ENCODE peak calls at places on chromosomes 16 and 17, in seven cellular contexts. X, S, W, I, B, N and P are unnamed samples.

GRCh38 chr17:15659663-15660062 is 24.4 kb downstream of the TRIM16 start:
- DNase-seq in N (no peak), X (no peak), I (no peak), B (no peak), S (no peak), W (no peak), P (peak)

GRCh38 chr16:397736-398332 is 835 bp downstream of the NME4 start:
- DNase-seq in W (peak), I (peak), B (peak), X (peak), N (peak), S (peak), P (peak)

GRCh38 chr17:48637323-48638260 is 11.4 kb upstream of the HOXB9 start:
- DNase-seq in S (no peak), I (peak), W (peak), X (no peak), N (no peak), B (no peak), P (no peak)

GRCh38 chr16:58651965-58652348 is 22.3 kb upstream of the CNOT1 start:
- DNase-seq in W (no peak), B (no peak), X (no peak), I (no peak), N (no peak), S (no peak), P (no peak)

GRCh38 chr16:2856061-2856670 is 1.8 kb downstream of the PRSS22 start:
- DNase-seq in I (peak), S (no peak), W (no peak), X (peak), N (no peak), B (no peak), P (no peak)

GRCh38 chr17:1744551-1745512 is 2.2 kb downstream of the SERPINF2 start:
- DNase-seq in B (no peak), S (peak), N (peak), W (no peak), I (no peak), X (no peak), P (no peak)

GRCh38 chr17:47295874-47296255 is 27.9 kb upstream of the EFCAB13 start:
- DNase-seq in W (no peak), N (no peak), S (no peak), I (no peak), B (no peak), X (no peak), P (no peak)

GRCh38 chr16:17224859-17225258 is 245.9 kb downstream of the XYLT1 start:
- DNase-seq in I (no peak), W (no peak), B (peak), N (peak), S (peak), X (no peak), P (no peak)

GRCh38 chr16:75376475-75376907 is 56.8 kb downstream of the CFDP1 start:
- DNase-seq in B (no peak), N (no peak), X (no peak), S (no peak), I (no peak), W (no peak), P (no peak)

GRCh38 chr17:68778726-68779125 is 176.5 kb downstream of the ABCA8 start:
- DNase-seq in N (no peak), I (no peak), B (no peak), S (no peak), X (no peak), W (no peak), P (no peak)

GRCh38 chr17:80007009-80007752 is 28.5 kb downstream of the TBC1D16 start:
- DNase-seq in I (no peak), S (no peak), N (no peak), W (no peak), X (no peak), B (no peak), P (no peak)

GRCh38 chr17:59842901-59843652 is 49.7 kb downstream of the TUBD1 start:
- DNase-seq in X (no peak), B (peak), S (no peak), I (peak), W (peak), N (no peak), P (peak)

GRCh38 chr17:74686761-74687160 is 26.0 kb downstream of the CD300LF start:
- DNase-seq in B (no peak), S (no peak), X (no peak), W (no peak), I (peak), N (no peak), P (no peak)
- TF ChIP-seq CTCF in B (no peak), S (no peak), X (no peak), W (no peak), I (no peak), N (no peak), P (no peak)

DNA sequence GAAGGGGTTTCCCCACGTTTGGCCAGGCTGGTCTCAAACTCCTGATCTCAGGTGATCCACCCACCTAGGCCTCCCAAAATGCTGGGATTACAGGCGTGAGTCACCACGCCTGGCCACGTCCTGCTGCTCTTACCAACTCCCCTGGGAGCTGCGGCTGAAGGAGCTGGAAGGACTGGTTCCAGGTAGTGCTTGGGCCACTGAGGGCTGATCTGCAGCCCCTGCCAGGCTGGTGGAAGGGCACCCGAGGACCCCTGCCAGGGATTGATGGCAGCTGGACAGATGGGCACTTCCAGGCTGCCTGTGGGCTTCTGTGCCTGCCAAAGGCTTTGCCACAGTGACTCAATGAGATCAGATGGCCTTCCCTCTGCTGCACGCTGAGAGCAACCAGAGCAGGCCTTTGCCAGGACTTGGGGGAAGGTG is 2.3 kb downstream of the OXLD1 start:
- DNase-seq in N (no peak), B (no peak), W (no peak), S (no peak), X (no peak), I (no peak), P (no peak)
- TF ChIP-seq POLR2A in N (no peak), B (no peak), W (no peak), S (no peak), X (no peak), I (no peak), P (no peak)

GRCh38 chr17:43907425-43907981 is at the start of gene MPP2:
- DNase-seq in I (peak), S (peak), N (peak), W (peak), B (peak), X (peak), P (peak)
- TF ChIP-seq CTCF in I (no peak), S (no peak), N (no peak), W (peak), B (peak), X (no peak), P (no peak)

GRCh38 chr16:89730610-89731234 is 9.4 kb downstream of the ZNF276 start:
- DNase-seq in N (no peak), B (no peak), X (no peak), I (no peak), S (no peak), W (no peak), P (no peak)

GRCh38 chr16:89729293-89729692 is 8.0 kb downstream of the ZNF276 start:
- DNase-seq in X (no peak), S (no peak), N (no peak), I (no peak), W (no peak), B (no peak), P (no peak)

GRCh38 chr16:89729863-89730574 is 8.7 kb downstream of the ZNF276 start:
- DNase-seq in B (no peak), S (no peak), I (no peak), N (no peak), X (no peak), W (no peak), P (no peak)

GRCh38 chr16:89723279-89724250 is 2.2 kb downstream of the ZNF276 start:
- DNase-seq in I (no peak), W (no peak), B (no peak), X (no peak), S (peak), N (no peak), P (no peak)

DNA sequence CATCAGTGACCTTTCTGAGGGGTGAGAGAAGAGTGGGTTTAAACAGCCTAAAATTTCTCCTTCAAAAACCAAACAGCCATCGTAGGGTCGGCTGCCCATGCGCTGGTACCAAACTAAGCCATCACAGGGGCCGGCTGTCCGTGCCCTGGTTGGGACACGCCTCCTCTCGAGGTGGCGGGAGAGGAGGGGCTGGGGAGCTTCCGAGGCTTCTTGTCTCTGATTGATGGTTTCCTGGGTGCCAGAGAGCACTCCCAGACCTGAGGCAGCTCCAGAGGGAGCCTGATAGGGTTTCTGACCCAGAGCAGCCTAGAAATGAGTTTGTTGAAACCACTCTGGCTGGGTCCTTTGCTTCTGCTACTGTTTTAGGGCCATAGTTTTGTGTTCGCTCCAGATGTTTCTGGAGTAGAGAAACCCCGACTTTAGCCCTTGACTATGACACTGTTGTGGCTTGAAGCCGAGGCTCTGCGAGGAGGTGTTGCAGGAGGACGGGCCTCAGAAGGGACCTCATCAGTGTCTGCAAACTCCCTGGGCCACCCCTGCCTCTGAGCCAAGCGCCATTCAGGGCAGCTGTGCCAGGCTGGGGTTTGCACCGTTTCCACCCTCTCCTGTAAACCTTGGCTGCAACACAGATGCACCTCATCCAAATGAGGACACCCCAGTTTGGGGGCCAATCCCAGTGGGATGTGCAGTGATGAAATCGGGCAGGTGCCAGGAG is 6.2 kb downstream of the ZNF276 start:
- DNase-seq in B (no peak), I (no peak), W (no peak), S (no peak), X (no peak), N (no peak), P (no peak)
- TF ChIP-seq POLR2A in B (no peak), I (no peak), W (no peak), S (no peak), X (no peak), N (no peak), P (no peak)

GRCh38 chr17:32150358-32150757 is 8.1 kb downstream of the RHOT1 start:
- DNase-seq in S (no peak), B (no peak), I (no peak), W (no peak), N (no peak), X (no peak), P (no peak)
- TF ChIP-seq CTCF in S (no peak), B (no peak), I (no peak), W (no peak), N (no peak), X (no peak), P (no peak)

DNA sequence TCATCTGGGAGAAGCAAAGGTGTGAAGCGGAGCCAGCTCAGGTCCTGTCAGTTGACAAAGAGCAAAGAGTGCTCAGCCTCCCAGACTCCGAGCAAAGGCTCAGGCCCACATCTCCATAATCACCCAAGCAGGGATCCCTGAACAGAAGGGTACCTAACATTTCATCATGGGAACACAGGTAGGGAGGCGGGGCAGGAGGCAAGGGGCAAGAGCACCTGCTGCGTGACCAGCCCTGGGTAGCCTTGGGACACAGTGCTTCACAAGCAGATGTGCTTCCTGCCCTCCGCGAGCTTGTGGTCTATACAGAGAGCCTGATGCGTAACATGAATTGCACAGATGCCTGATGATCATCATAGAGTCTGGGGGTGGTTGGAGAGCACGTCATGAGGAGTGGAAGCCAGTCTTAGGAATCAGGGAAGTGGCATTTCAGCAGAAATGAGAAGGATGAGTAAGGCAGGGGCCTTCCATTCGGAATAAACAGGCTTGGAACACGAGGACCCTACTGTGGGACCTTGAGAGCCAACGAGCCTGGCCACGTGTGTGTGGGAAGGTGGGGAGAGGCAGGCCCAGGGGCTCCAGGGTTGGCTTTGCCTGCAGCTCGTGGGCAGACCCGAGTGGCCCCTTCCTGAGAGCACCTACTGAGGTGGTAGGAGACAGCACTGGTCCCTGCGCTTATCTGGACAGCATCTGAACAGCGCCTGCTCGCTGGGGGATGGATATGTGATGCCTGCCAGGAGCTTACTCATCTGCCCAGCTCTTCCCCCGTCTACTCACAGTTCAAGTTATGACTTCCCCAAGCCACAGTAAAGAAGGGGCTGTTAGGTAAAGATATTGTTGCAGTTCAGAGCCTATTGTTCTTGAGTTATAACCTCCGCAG is 125.8 kb downstream of the CCDC182 start:
- DNase-seq in X (no peak), W (no peak), I (no peak), N (peak), S (no peak), B (no peak), P (no peak)
- TF ChIP-seq POLR2A in X (no peak), W (no peak), I (no peak), N (no peak), S (no peak), B (no peak), P (no peak)

GRCh38 chr16:67246945-67247697 is at the start of gene FHOD1:
- DNase-seq in B (peak), I (peak), S (peak), X (peak), N (peak), W (peak), P (peak)
- TF ChIP-seq CTCF in B (no peak), I (no peak), S (no peak), X (no peak), N (no peak), W (peak), P (no peak)